ENCODE peak calls at places on chromosomes 12 and 14, in seven cellular contexts. U is NCI-H2107, G is iris pigment epithelial cell, Z is pons, M is RPMI7951, O is NCI-H1436 treated with DMSO at 0.1 percent for 48 hours, R is endothelial cell. V is an unnamed sample.

GRCh38 chr12:132280436-132280835 is 49.0 kb downstream of the GALNT9 start:
- DNase-seq in U (no peak), G (no peak), Z (no peak), M (no peak), O (no peak), R (no peak), V (no peak)

GRCh38 chr14:99348816-99349609 is 77.0 kb upstream of the BCL11B start:
- DNase-seq in U (no peak), G (no peak), Z (no peak), M (peak), O (no peak), R (no peak), V (no peak)

GRCh38 chr12:115872919-115873357 is 404.6 kb downstream of the MED13L start:
- DNase-seq in U (no peak), G (no peak), Z (no peak), M (no peak), O (no peak), R (no peak), V (no peak)

GRCh38 chr14:95059126-95059525 is 98.2 kb downstream of the DICER1 start:
- DNase-seq in U (no peak), G (no peak), Z (no peak), M (no peak), O (no peak), R (no peak), V (no peak)

GRCh38 chr12:70686299-70686698 is 49.1 kb upstream of the PTPRB start:
- DNase-seq in U (no peak), G (no peak), Z (no peak), M (no peak), O (no peak), R (no peak), V (no peak)

GRCh38 chr12:49873361-49873934 is 30.3 kb downstream of the FAIM2 start:
- DNase-seq in U (no peak), G (no peak), Z (peak), M (peak), O (no peak), R (no peak), V (no peak)

GRCh38 chr14:100593751-100594624 is 6.8 kb upstream of the BEGAIN start:
- DNase-seq in U (no peak), G (no peak), Z (no peak), M (no peak), O (no peak), R (no peak), V (no peak)

GRCh38 chr14:32939254-32940065 is 781 bp downstream of the NPAS3 start:
- DNase-seq in U (peak), G (peak), Z (peak), M (peak), O (no peak), R (peak), V (no peak)

GRCh38 chr12:70719672-70720420 is 82.6 kb upstream of the PTPRB start:
- DNase-seq in U (no peak), G (peak), Z (peak), M (peak), O (no peak), R (peak), V (no peak)

GRCh38 chr14:60266021-60266937 is 17.3 kb downstream of the PPM1A start:
- DNase-seq in U (no peak), G (peak), Z (no peak), M (peak), O (no peak), R (peak), V (peak)

GRCh38 chr12:105031061-105031807 is 45.1 kb downstream of the NOPCHAP1 start:
- DNase-seq in U (peak), G (no peak), Z (no peak), M (no peak), O (no peak), R (no peak), V (no peak)

GRCh38 chr12:113170926-113171325 is 14.4 kb downstream of the DDX54 start:
- DNase-seq in U (no peak), G (no peak), Z (no peak), M (no peak), O (no peak), R (no peak), V (no peak)

GRCh38 chr14:76057914-76058313 is 72.4 kb downstream of the IFT43 start:
- DNase-seq in U (no peak), G (no peak), Z (no peak), M (no peak), O (no peak), R (no peak), V (no peak)

GRCh38 chr14:54310151-54310851 is 86.5 kb upstream of the CDKN3 start:
- DNase-seq in U (no peak), G (no peak), Z (no peak), M (peak), O (no peak), R (no peak), V (no peak)

GRCh38 chr14:64388533-64389243 is 535 bp downstream of the MTHFD1 start:
- DNase-seq in U (no peak), G (peak), Z (no peak), M (peak), O (no peak), R (peak), V (peak)

GRCh38 chr14:21069388-21070082 is 569 bp upstream of the ARHGEF40 start:
- DNase-seq in U (no peak), G (no peak), Z (peak), M (peak), O (no peak), R (peak), V (no peak)